ENCODE peak calls at places on chromosome 20, in six cellular contexts. X is dorsolateral prefrontal cortex, D is K562, Q is thyroid gland, U is fibroblast of lung, B is heart left ventricle. L is an unnamed sample.

GRCh38 chr20:63896136-63896890 is 1.4 kb downstream of the DNAJC5 start:
- DNase-seq in X (no peak), U (peak; percentile 41), B (peak; percentile 56), Q (peak; percentile 81), D (peak; percentile 33), L (peak; percentile 81)

GRCh38 chr20:35146299-35146921 is 726 bp downstream of the EDEM2 start:
- DNase-seq in U (no peak), Q (peak; percentile 28), X (no peak), D (peak; percentile 54), B (peak; percentile 22), L (peak; percentile 69)

GRCh38 chr20:9035129-9035528 is 33.8 kb upstream of the PLCB4 start:
- DNase-seq in U (peak; percentile 89), B (no peak), X (no peak), Q (no peak), D (no peak), L (no peak)

GRCh38 chr20:50567860-50568548 is 57.8 kb downstream of the PTPN1 start:
- DNase-seq in B (no peak), Q (no peak), U (no peak), X (no peak), D (no peak), L (peak; percentile 83)

GRCh38 chr20:41619360-41620115 is 1.4 kb upstream of the CHD6 start:
- DNase-seq in X (no peak), U (peak; percentile 35), D (no peak), Q (no peak), B (no peak), L (no peak)

GRCh38 chr20:63080411-63080810 is 73.6 kb upstream of the BHLHE23 start:
- DNase-seq in B (no peak), X (no peak), Q (no peak), U (no peak), D (no peak), L (peak; percentile 52)

GRCh38 chr20:21808863-21809664 is 103.6 kb downstream of the PAX1 start:
- DNase-seq in U (no peak), X (peak; percentile 49), Q (peak; percentile 62), B (peak; percentile 25), D (peak; percentile 73), L (peak; percentile 75)

GRCh38 chr20:59559024-59559817 is 45.1 kb upstream of the PHACTR3 start:
- DNase-seq in D (no peak), B (no peak), X (no peak), U (no peak), Q (no peak), L (no peak)

GRCh38 chr20:50584687-50585086 is 74.5 kb downstream of the PTPN1 start:
- DNase-seq in Q (no peak), B (no peak), X (no peak), U (no peak), D (no peak), L (no peak)

GRCh38 chr20:22684763-22685443 is 100.5 kb upstream of the FOXA2 start:
- DNase-seq in B (no peak), U (no peak), D (peak; percentile 11), X (no peak), Q (no peak), L (no peak)

GRCh38 chr20:33130553-33130952 is 37.4 kb upstream of the BPIFA2 start:
- DNase-seq in U (peak; percentile 57), D (no peak), X (no peak), Q (no peak), B (no peak), L (no peak)

GRCh38 chr20:50475879-50476292 is 34.3 kb upstream of the PTPN1 start:
- DNase-seq in X (no peak), B (no peak), Q (peak; percentile 23), D (peak; percentile 70), U (peak; percentile 55), L (no peak)

GRCh38 chr20:24762791-24763350 is 186.2 kb upstream of the CST7 start:
- DNase-seq in U (no peak), D (no peak), Q (no peak), X (peak; percentile 18), B (no peak), L (no peak)

GRCh38 chr20:7159903-7160302 is 392.4 kb downstream of the BMP2 start:
- DNase-seq in U (no peak), Q (no peak), D (no peak), B (no peak), X (no peak), L (no peak)

GRCh38 chr20:42961771-42962170 is 227.9 kb downstream of the PTPRT start:
- DNase-seq in U (no peak), B (no peak), Q (no peak), X (no peak), D (no peak), L (no peak)

GRCh38 chr20:51043811-51044210 is 20.9 kb upstream of the KCNG1 start:
- DNase-seq in Q (no peak), D (no peak), U (peak; percentile 78), X (no peak), B (no peak), L (no peak)

GRCh38 chr20:33522256-33522820 is 32.4 kb downstream of the CBFA2T2 start:
- DNase-seq in Q (no peak), X (no peak), B (no peak), D (no peak), U (no peak), L (no peak)

GRCh38 chr20:39109933-39110818 is 148.0 kb downstream of the DHX35 start:
- DNase-seq in B (no peak), D (no peak), X (no peak), U (no peak), Q (no peak), L (no peak)

GRCh38 chr20:62938105-62938888 is at the start of gene GID8:
- DNase-seq in B (peak; percentile 50), X (no peak), Q (peak; percentile 58), U (peak; percentile 49), D (no peak), L (peak; percentile 81)

GRCh38 chr20:13525225-13525940 is 113.3 kb downstream of the TASP1 start:
- DNase-seq in U (peak; percentile 79), B (no peak), D (no peak), X (no peak), Q (no peak), L (no peak)

GRCh38 chr20:38665886-38666285 is 58.4 kb upstream of the SLC32A1 start:
- DNase-seq in D (no peak), Q (no peak), U (no peak), X (no peak), B (no peak), L (no peak)

GRCh38 chr20:32301719-32302506 is 24.5 kb downstream of the KIF3B start:
- DNase-seq in U (no peak), D (no peak), B (no peak), Q (no peak), X (no peak), L (no peak)

GRCh38 chr20:33401922-33402369 is 627 bp upstream of the CDK5RAP1 start:
- DNase-seq in X (no peak), D (peak; percentile 56), U (no peak), Q (no peak), B (no peak), L (no peak)

GRCh38 chr20:62142252-62143117 is 709 bp downstream of the PSMA7 start:
- DNase-seq in X (no peak), B (no peak), Q (no peak), D (no peak), U (no peak), L (no peak)

GRCh38 chr20:63967330-63968135 is 2.2 kb downstream of the ZNF512B start:
- DNase-seq in Q (no peak), B (peak; percentile 20), D (no peak), U (no peak), X (no peak), L (no peak)

GRCh38 chr20:62122659-62123449 is 579 bp downstream of the LSM14B start:
- DNase-seq in Q (peak; percentile 71), D (peak; percentile 82), U (no peak), X (no peak), B (peak; percentile 39), L (peak; percentile 83)

GRCh38 chr20:33604084-33604990 is 57.8 kb upstream of the C20orf144 start:
- DNase-seq in D (no peak), B (no peak), Q (peak; percentile 30), X (no peak), U (no peak), L (no peak)

DNA sequence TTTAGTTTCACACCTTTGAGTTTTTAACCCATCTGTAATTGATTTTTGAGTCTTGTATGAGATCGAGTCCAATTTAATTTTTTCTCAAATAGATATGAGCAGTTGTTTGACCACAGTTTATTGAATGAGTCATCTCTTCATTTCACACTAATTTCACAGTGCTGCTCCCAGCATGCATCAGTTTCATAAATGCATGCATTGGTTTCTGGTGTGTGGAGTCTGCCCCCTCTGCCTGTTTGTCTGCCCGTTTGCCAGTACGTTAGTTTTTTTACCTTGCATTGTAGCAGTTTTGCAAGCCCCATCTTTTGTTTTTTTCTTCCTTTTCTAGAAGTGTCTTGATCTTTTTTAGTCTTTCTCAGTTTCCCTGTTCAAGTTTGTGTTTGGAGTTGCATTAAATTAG is 11.9 kb downstream of the SLX4IP start:
- DNase-seq in B (no peak), U (peak; percentile 82), D (peak; percentile 30), Q (no peak), X (no peak), L (no peak)
- H3K27ac ChIP-seq in B (no peak overlapping the region), U (no peak overlapping the region), D (peak overlapping the region; percentile 44), Q (no peak overlapping the region), X (no peak overlapping the region), L (no peak overlapping the region)

GRCh38 chr20:10719740-10720380 is 46.1 kb upstream of the JAG1 start:
- DNase-seq in D (no peak), Q (no peak), B (no peak), U (peak; percentile 88), X (no peak), L (no peak)

GRCh38 chr20:10718671-10719070 is 44.9 kb upstream of the JAG1 start:
- DNase-seq in X (no peak), B (no peak), Q (no peak), U (no peak), D (no peak), L (no peak)

GRCh38 chr20:10715035-10715434 is 41.2 kb upstream of the JAG1 start:
- DNase-seq in B (no peak), X (no peak), D (no peak), U (peak; percentile 73), Q (no peak), L (no peak)

GRCh38 chr20:10714236-10714975 is 40.6 kb upstream of the JAG1 start:
- DNase-seq in B (no peak), X (no peak), D (no peak), Q (no peak), U (peak; percentile 53), L (no peak)

GRCh38 chr20:10716855-10717254 is 43.1 kb upstream of the JAG1 start:
- DNase-seq in U (peak; percentile 58), D (no peak), X (no peak), B (no peak), Q (no peak), L (no peak)
- H3K4me3 ChIP-seq in U (no peak overlapping the region), D (no peak overlapping the region), X (no peak overlapping the region), B (no peak overlapping the region), Q (no peak overlapping the region), L (no peak overlapping the region)

GRCh38 chr20:1118336-1119127 is at the start of gene PSMF1:
- DNase-seq in Q (peak; percentile 96), X (peak; percentile 85), B (peak; percentile 94), U (peak; percentile 90), D (peak; percentile 86), L (peak; percentile 98)
- H3K27ac ChIP-seq in Q (peak within 1 kb of the TSS; percentile 87), X (peak within 1 kb of the TSS; percentile 54), B (peak within 1 kb of the TSS; percentile 77), U (peak within 1 kb of the TSS; percentile 58), D (peak within 1 kb of the TSS; percentile 86), L (peak within 1 kb of the TSS; percentile 85)

DNA sequence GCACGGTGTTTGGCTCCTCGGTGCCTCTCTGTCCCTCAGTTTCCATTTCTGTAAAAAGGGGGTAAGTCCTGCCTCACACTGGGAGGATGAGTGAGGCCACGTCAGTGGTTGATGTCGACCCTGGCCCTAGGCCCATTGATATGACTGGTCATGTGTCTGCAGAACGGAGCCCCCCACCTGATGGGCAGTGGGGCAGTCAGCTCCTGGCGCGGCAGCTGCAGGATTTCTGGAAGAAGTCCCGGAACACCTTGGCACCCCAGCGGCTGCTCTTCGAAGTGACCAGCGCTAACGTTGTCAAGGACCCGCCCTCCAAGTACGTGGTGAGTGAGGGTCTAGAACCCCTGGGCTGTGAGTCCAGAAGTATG is 1.2 kb downstream of the SNX21 start:
- DNase-seq in B (no peak), Q (no peak), D (no peak), X (no peak), U (no peak), L (no peak)
- H3K4me3 ChIP-seq in B (peak overlapping the region; percentile 54), Q (no peak overlapping the region), D (no peak overlapping the region), X (peak overlapping the region; percentile 73), U (peak overlapping the region; percentile 74), L (peak overlapping the region; percentile 76)